ENCODE peak calls at places on chromosomes 16 and 17, in seven cellular contexts. B, U, X, E, S, N and O are unnamed samples.

GRCh38 chr16:77711775-77712174 is 10.5 kb upstream of the NUDT7 start:
- DNase-seq in B (no peak), U (no peak), X (no peak), E (peak), S (no peak), N (peak), O (no peak)

GRCh38 chr16:56874800-56875199 is 9.8 kb downstream of the SLC12A3 start:
- DNase-seq in B (peak), U (no peak), X (no peak), E (no peak), S (no peak), N (no peak), O (no peak)

GRCh38 chr17:28937044-28937729 is 14.1 kb downstream of the PHF12 start:
- DNase-seq in B (no peak), U (no peak), X (no peak), E (no peak), S (no peak), N (no peak), O (peak)

GRCh38 chr16:2827831-2828520 is 2.1 kb upstream of the ZG16B start:
- DNase-seq in B (no peak), U (no peak), X (no peak), E (no peak), S (peak), N (no peak), O (no peak)

GRCh38 chr17:81522491-81523125 is 5.6 kb upstream of the FSCN2 start:
- DNase-seq in B (no peak), U (no peak), X (no peak), E (no peak), S (no peak), N (no peak), O (no peak)

GRCh38 chr16:3789375-3790067 is 72.2 kb upstream of the TRAP1 start:
- DNase-seq in B (no peak), U (no peak), X (no peak), E (no peak), S (no peak), N (no peak), O (peak)

GRCh38 chr16:70744366-70744765 is 56.6 kb downstream of the VAC14 start:
- DNase-seq in B (no peak), U (no peak), X (no peak), E (no peak), S (no peak), N (no peak), O (no peak)

GRCh38 chr16:66988197-66988788 is at the start of gene CES4A:
- DNase-seq in B (no peak), U (no peak), X (no peak), E (no peak), S (peak), N (no peak), O (no peak)

GRCh38 chr17:77496831-77497577 is 356.2 kb downstream of the SEC14L1 start:
- DNase-seq in B (peak), U (no peak), X (peak), E (no peak), S (peak), N (no peak), O (no peak)

GRCh38 chr16:11133344-11133921 is 122.6 kb downstream of the SOCS1 start:
- DNase-seq in B (no peak), U (peak), X (peak), E (peak), S (peak), N (peak), O (peak)

GRCh38 chr16:29910819-29911675 is 10.8 kb downstream of the ASPHD1 start:
- DNase-seq in B (no peak), U (no peak), X (no peak), E (no peak), S (no peak), N (no peak), O (no peak)

GRCh38 chr16:51474414-51475091 is 323.5 kb upstream of the SALL1 start:
- DNase-seq in B (no peak), U (no peak), X (no peak), E (no peak), S (no peak), N (no peak), O (no peak)

GRCh38 chr17:17827826-17828621 is 8.8 kb downstream of the SREBF1 start:
- DNase-seq in B (no peak), U (no peak), X (no peak), E (no peak), S (no peak), N (no peak), O (no peak)

GRCh38 chr17:4921320-4921719 is 10.8 kb upstream of the GP1BA start:
- DNase-seq in B (no peak), U (no peak), X (no peak), E (no peak), S (no peak), N (no peak), O (no peak)

GRCh38 chr16:86755571-86756006 is 177.2 kb downstream of the FOXL1 start:
- DNase-seq in B (no peak), U (no peak), X (no peak), E (no peak), S (no peak), N (no peak), O (no peak)

GRCh38 chr16:3570420-3571062 is 6.7 kb downstream of the NLRC3 start:
- DNase-seq in B (no peak), U (peak), X (no peak), E (no peak), S (no peak), N (no peak), O (no peak)

GRCh38 chr17:15414502-15415348 is 52.7 kb downstream of the CDRT4 start:
- DNase-seq in B (no peak), U (no peak), X (no peak), E (no peak), S (peak), N (no peak), O (no peak)

GRCh38 chr16:54432481-54433229 is 146.1 kb upstream of the IRX3 start:
- DNase-seq in B (no peak), U (no peak), X (no peak), E (no peak), S (no peak), N (no peak), O (no peak)

GRCh38 chr16:57859331-57859730 is 57.0 kb upstream of the KIFC3 start:
- DNase-seq in B (no peak), U (peak), X (no peak), E (no peak), S (no peak), N (no peak), O (no peak)

GRCh38 chr16:680967-681745 is 946 bp downstream of the STUB1 start:
- DNase-seq in B (no peak), U (no peak), X (no peak), E (peak), S (no peak), N (peak), O (no peak)

GRCh38 chr17:6505425-6506142 is 50.8 kb downstream of the PITPNM3 start:
- DNase-seq in B (no peak), U (no peak), X (peak), E (no peak), S (peak), N (no peak), O (no peak)

GRCh38 chr16:81608515-81609209 is 164.1 kb downstream of the CMIP start:
- DNase-seq in B (no peak), U (no peak), X (no peak), E (no peak), S (no peak), N (no peak), O (no peak)

GRCh38 chr16:71179569-71179968 is 51.0 kb downstream of the HYDIN start:
- DNase-seq in B (no peak), U (no peak), X (no peak), E (no peak), S (no peak), N (no peak), O (no peak)

GRCh38 chr17:29674270-29674669 is 51.6 kb upstream of the CORO6 start:
- DNase-seq in B (no peak), U (no peak), X (no peak), E (no peak), S (no peak), N (no peak), O (no peak)

GRCh38 chr17:35875439-35876139 is 4.6 kb downstream of the CCL5 start:
- DNase-seq in B (no peak), U (no peak), X (no peak), E (no peak), S (no peak), N (no peak), O (no peak)

GRCh38 chr16:76444823-76445222 is 167.6 kb downstream of the CNTNAP4 start:
- DNase-seq in B (no peak), U (no peak), X (no peak), E (no peak), S (no peak), N (no peak), O (no peak)

GRCh38 chr16:81873843-81874752 is 95.0 kb downstream of the PLCG2 start:
- DNase-seq in B (peak), U (peak), X (no peak), E (peak), S (no peak), N (peak), O (no peak)

GRCh38 chr16:7026639-7027038 is 306.0 kb upstream of the RBFOX1 start:
- DNase-seq in B (no peak), U (no peak), X (no peak), E (no peak), S (no peak), N (no peak), O (no peak)

GRCh38 chr16:7021653-7022275 is 310.9 kb upstream of the RBFOX1 start:
- DNase-seq in B (no peak), U (no peak), X (no peak), E (no peak), S (no peak), N (no peak), O (no peak)

GRCh38 chr16:7025616-7026190 is 306.9 kb upstream of the RBFOX1 start:
- DNase-seq in B (peak), U (no peak), X (peak), E (peak), S (peak), N (peak), O (no peak)
- TF ChIP-seq CTCF in B (peak), U (peak), X (peak), E (peak), S (no peak), N (peak), O (peak)

GRCh38 chr17:44071772-44072171 is 1.2 kb downstream of the G6PC3 start:
- DNase-seq in B (no peak), U (no peak), X (no peak), E (no peak), S (no peak), N (no peak), O (no peak)

GRCh38 chr17:44067547-44067945 is 1.1 kb upstream of the LSM12 start:
- DNase-seq in B (no peak), U (no peak), X (no peak), E (no peak), S (no peak), N (no peak), O (no peak)

GRCh38 chr17:44071198-44071520 is 624 bp downstream of the G6PC3 start:
- DNase-seq in B (no peak), U (no peak), X (no peak), E (no peak), S (no peak), N (no peak), O (no peak)

GRCh38 chr17:44069974-44070454 is 521 bp upstream of the G6PC3 start:
- DNase-seq in B (no peak), U (peak), X (no peak), E (no peak), S (no peak), N (no peak), O (peak)

DNA sequence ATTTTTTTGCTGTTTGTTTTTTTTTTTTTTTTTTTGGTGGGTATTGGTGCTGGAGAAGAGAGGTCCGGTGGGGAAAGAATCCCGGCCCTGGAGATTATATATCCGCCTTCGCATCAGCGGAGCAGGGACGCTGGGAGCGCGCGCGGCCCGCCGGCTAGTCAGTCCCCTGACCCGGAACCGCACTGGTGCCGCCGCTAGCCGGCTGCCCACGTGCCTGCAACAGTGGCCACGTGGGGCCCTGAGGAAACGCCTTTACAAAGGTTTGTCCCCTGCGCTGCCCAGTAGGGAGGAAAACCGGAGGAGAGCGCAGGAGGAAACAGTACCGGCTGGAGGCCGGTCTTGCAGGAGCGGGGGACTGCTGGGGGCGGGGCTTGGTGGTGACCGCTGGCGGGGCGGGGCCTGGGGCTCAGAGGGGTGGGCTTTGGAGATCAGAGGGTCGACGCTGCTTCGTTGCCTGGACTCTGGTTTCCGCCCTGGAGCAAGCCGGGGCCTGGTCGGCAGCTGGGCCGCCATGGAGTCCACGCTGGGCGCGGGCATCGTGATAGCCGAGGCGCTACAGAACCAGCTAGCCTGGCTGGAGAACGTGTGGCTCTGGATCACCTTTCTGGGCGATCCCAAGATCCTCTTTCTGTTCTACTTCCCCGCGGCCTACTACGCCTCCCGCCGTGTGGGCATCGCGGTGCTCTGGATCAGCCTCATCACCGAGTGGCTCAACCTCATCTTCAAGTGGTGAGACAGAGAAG is at the start of gene G6PC3:
- DNase-seq in B (peak), U (peak), X (peak), E (peak), S (peak), N (peak), O (peak)
- TF ChIP-seq POLR2AphosphoS5 in B (peak), U (peak), X (peak), E (peak), S (peak), N (peak), O (peak)

GRCh38 chr17:7541074-7541621 is 7.7 kb upstream of the TNFSF12 start:
- DNase-seq in B (no peak), U (no peak), X (no peak), E (no peak), S (no peak), N (no peak), O (no peak)

GRCh38 chr17:7550359-7550758 is 1.5 kb downstream of the TNFSF12 start:
- DNase-seq in B (no peak), U (no peak), X (no peak), E (no peak), S (no peak), N (no peak), O (no peak)

GRCh38 chr17:7549401-7550055 is 670 bp downstream of the TNFSF12 start:
- DNase-seq in B (no peak), U (no peak), X (no peak), E (peak), S (peak), N (peak), O (no peak)

GRCh38 chr17:7548585-7549400 is at the start of gene TNFSF12:
- DNase-seq in B (peak), U (no peak), X (no peak), E (peak), S (peak), N (peak), O (no peak)

GRCh38 chr17:7544911-7545310 is 3.9 kb upstream of the TNFSF12 start:
- DNase-seq in B (no peak), U (no peak), X (no peak), E (no peak), S (no peak), N (no peak), O (no peak)
- TF ChIP-seq CTCF in B (no peak), U (no peak), X (no peak), E (no peak), S (no peak), N (no peak), O (no peak)

GRCh38 chr17:43467981-43468541 is 15.7 kb upstream of the DHX8 start:
- DNase-seq in B (no peak), U (no peak), X (no peak), E (no peak), S (peak), N (no peak), O (no peak)
- TF ChIP-seq POLR2AphosphoS5 in B (peak), U (no peak), X (no peak), E (no peak), S (no peak), N (no peak), O (no peak)

GRCh38 chr16:64251742-64252141 is 870.1 kb downstream of the CDH11 start:
- DNase-seq in B (no peak), U (no peak), X (no peak), E (no peak), S (no peak), N (no peak), O (no peak)

GRCh38 chr16:64253114-64253513 is 868.7 kb downstream of the CDH11 start:
- DNase-seq in B (no peak), U (no peak), X (no peak), E (no peak), S (no peak), N (no peak), O (no peak)

GRCh38 chr16:64254443-64255367 is 867.2 kb downstream of the CDH11 start:
- DNase-seq in B (no peak), U (no peak), X (no peak), E (no peak), S (no peak), N (no peak), O (no peak)

GRCh38 chr16:64250866-64251265 is 871.0 kb downstream of the CDH11 start:
- DNase-seq in B (no peak), U (no peak), X (no peak), E (no peak), S (no peak), N (no peak), O (no peak)

GRCh38 chr16:64253525-64253924 is 868.3 kb downstream of the CDH11 start:
- DNase-seq in B (no peak), U (no peak), X (no peak), E (no peak), S (no peak), N (no peak), O (no peak)
- TF ChIP-seq CTCF in B (no peak), U (no peak), X (no peak), E (no peak), S (no peak), N (no peak), O (no peak)